ENCODE peak calls at places on chromosomes 6 and 20, in nine cellular contexts. U, L, F, V, E, Z, K, C and N are unnamed samples. For H3K9me3 and H3K27me3, the result is how much of the 10 kb centered on the place peaks cover.

GRCh38 chr20:6134592-6134991 is 11.8 kb upstream of the FERMT1 start:
- DNase-seq in U (no peak), L (no peak), F (no peak), V (no peak), E (no peak), Z (no peak), K (no peak), C (no peak), N (no peak)

GRCh38 chr6:127180421-127180820 is 62.0 kb downstream of the RSPO3 start:
- DNase-seq in U (no peak), L (no peak), F (no peak), V (no peak), E (no peak), Z (no peak), K (no peak), C (no peak), N (no peak)

GRCh38 chr6:165655191-165655590 is 7.8 kb downstream of the PDE10A start:
- DNase-seq in U (no peak), L (no peak), F (no peak), V (no peak), E (no peak), Z (no peak), K (no peak), C (no peak), N (no peak)

GRCh38 chr6:43982084-43982625 is 145.1 kb downstream of the MRPL14 start:
- DNase-seq in U (no peak), L (no peak), F (no peak), V (no peak), E (no peak), Z (no peak), K (no peak), C (no peak), N (peak)

GRCh38 chr6:42616716-42617115 is 52.9 kb downstream of the UBR2 start:
- DNase-seq in U (no peak), L (no peak), F (no peak), V (no peak), E (no peak), Z (peak), K (no peak), C (no peak), N (no peak)

GRCh38 chr6:157198425-157199279 is 124.7 kb downstream of the TMEM242 start:
- DNase-seq in U (peak), L (no peak), F (peak), V (no peak), E (peak), Z (peak), K (no peak), C (no peak), N (peak)

GRCh38 chr6:124334359-124334758 is 530.7 kb downstream of the NKAIN2 start:
- DNase-seq in U (no peak), L (no peak), F (no peak), V (no peak), E (no peak), Z (no peak), K (no peak), C (no peak), N (no peak)

GRCh38 chr20:32067234-32067821 is 15.3 kb downstream of the HCK start:
- DNase-seq in U (peak), L (no peak), F (no peak), V (no peak), E (no peak), Z (peak), K (no peak), C (no peak), N (no peak)

GRCh38 chr6:17343215-17343614 is 50.2 kb upstream of the CAP2 start:
- DNase-seq in U (no peak), L (no peak), F (no peak), V (no peak), E (no peak), Z (no peak), K (no peak), C (no peak), N (no peak)

GRCh38 chr6:75206338-75207210 is 721 bp upstream of the COL12A1 start:
- DNase-seq in U (no peak), L (peak), F (no peak), V (no peak), E (no peak), Z (no peak), K (no peak), C (no peak), N (no peak)

GRCh38 chr6:43113431-43114260 is 37.5 kb downstream of the PTK7 start:
- DNase-seq in U (no peak), L (no peak), F (no peak), V (no peak), E (no peak), Z (no peak), K (no peak), C (no peak), N (no peak)

GRCh38 chr20:59428441-59429205 is 128.2 kb downstream of the EDN3 start:
- DNase-seq in U (no peak), L (no peak), F (no peak), V (peak), E (no peak), Z (no peak), K (no peak), C (no peak), N (no peak)

GRCh38 chr6:52517502-52518278 is 59.2 kb downstream of the TRAM2 start:
- DNase-seq in U (peak), L (peak), F (peak), V (peak), E (peak), Z (peak), K (no peak), C (no peak), N (peak)

GRCh38 chr6:63683071-63683603 is 47.5 kb downstream of the PHF3 start:
- DNase-seq in U (no peak), L (no peak), F (no peak), V (no peak), E (no peak), Z (no peak), K (no peak), C (no peak), N (no peak)

GRCh38 chr20:36217226-36217625 is 19.1 kb upstream of the AAR2 start:
- DNase-seq in U (peak), L (no peak), F (no peak), V (peak), E (no peak), Z (no peak), K (no peak), C (no peak), N (no peak)

GRCh38 chr20:3135507-3136070 is 24.1 kb downstream of the FASTKD5 start:
- DNase-seq in U (peak), L (no peak), F (no peak), V (no peak), E (no peak), Z (peak), K (no peak), C (no peak), N (no peak)

GRCh38 chr20:51533291-51534172 is 9.0 kb downstream of the NFATC2 start:
- DNase-seq in U (peak), L (no peak), F (no peak), V (peak), E (no peak), Z (peak), K (no peak), C (no peak), N (no peak)

GRCh38 chr6:3744211-3744900 is 7.2 kb downstream of the PXDC1 start:
- DNase-seq in U (no peak), L (peak), F (no peak), V (no peak), E (peak), Z (no peak), K (no peak), C (no peak), N (peak)

GRCh38 chr6:4804095-4804494 is 27.9 kb downstream of the CDYL start:
- DNase-seq in U (peak), L (no peak), F (no peak), V (no peak), E (no peak), Z (peak), K (no peak), C (no peak), N (no peak)

GRCh38 chr6:14501914-14502313 is 384.3 kb downstream of the CD83 start:
- DNase-seq in U (peak), L (no peak), F (no peak), V (no peak), E (no peak), Z (peak), K (no peak), C (no peak), N (no peak)

GRCh38 chr20:56249244-56249955 is 868 bp downstream of the MC3R start:
- DNase-seq in U (peak), L (no peak), F (peak), V (peak), E (no peak), Z (no peak), K (no peak), C (no peak), N (no peak)

GRCh38 chr20:60589624-60590023 is 631.4 kb downstream of the CDH26 start:
- DNase-seq in U (peak), L (no peak), F (no peak), V (no peak), E (no peak), Z (peak), K (no peak), C (no peak), N (no peak)

GRCh38 chr6:2523061-2523460 is 227.7 kb downstream of the MYLK4 start:
- DNase-seq in U (no peak), L (no peak), F (no peak), V (no peak), E (no peak), Z (no peak), K (no peak), C (no peak), N (no peak)

GRCh38 chr20:17570347-17571152 is 675 bp downstream of the DSTN start:
- DNase-seq in U (peak), L (peak), F (peak), V (peak), E (peak), Z (peak), K (no peak), C (no peak), N (peak)

GRCh38 chr6:16420715-16421461 is 182.5 kb downstream of the GMPR start:
- DNase-seq in U (peak), L (no peak), F (no peak), V (no peak), E (no peak), Z (peak), K (peak), C (no peak), N (no peak)

GRCh38 chr6:54579011-54579410 is 267.6 kb upstream of the FAM83B start:
- DNase-seq in U (no peak), L (no peak), F (no peak), V (no peak), E (no peak), Z (no peak), K (no peak), C (no peak), N (no peak)

GRCh38 chr6:138593100-138593877 is 94.0 kb upstream of the NHSL1 start:
- DNase-seq in U (peak), L (peak), F (no peak), V (peak), E (no peak), Z (peak), K (no peak), C (peak), N (peak)

GRCh38 chr6:154796484-154796883 is 63.3 kb downstream of the SCAF8 start:
- DNase-seq in U (no peak), L (no peak), F (no peak), V (no peak), E (no peak), Z (no peak), K (no peak), C (no peak), N (no peak)

GRCh38 chr6:83976037-83976755 is 57.4 kb upstream of the MRAP2 start:
- DNase-seq in U (no peak), L (peak), F (no peak), V (no peak), E (no peak), Z (no peak), K (no peak), C (no peak), N (no peak)

GRCh38 chr20:5463007-5463686 is 146.4 kb upstream of the PROKR2 start:
- DNase-seq in U (no peak), L (no peak), F (no peak), V (no peak), E (no peak), Z (no peak), K (no peak), C (no peak), N (no peak)

GRCh38 chr6:43432009-43432945 is 4.9 kb downstream of the ABCC10 start:
- DNase-seq in U (no peak), L (no peak), F (no peak), V (no peak), E (no peak), Z (no peak), K (no peak), C (no peak), N (no peak)

DNA sequence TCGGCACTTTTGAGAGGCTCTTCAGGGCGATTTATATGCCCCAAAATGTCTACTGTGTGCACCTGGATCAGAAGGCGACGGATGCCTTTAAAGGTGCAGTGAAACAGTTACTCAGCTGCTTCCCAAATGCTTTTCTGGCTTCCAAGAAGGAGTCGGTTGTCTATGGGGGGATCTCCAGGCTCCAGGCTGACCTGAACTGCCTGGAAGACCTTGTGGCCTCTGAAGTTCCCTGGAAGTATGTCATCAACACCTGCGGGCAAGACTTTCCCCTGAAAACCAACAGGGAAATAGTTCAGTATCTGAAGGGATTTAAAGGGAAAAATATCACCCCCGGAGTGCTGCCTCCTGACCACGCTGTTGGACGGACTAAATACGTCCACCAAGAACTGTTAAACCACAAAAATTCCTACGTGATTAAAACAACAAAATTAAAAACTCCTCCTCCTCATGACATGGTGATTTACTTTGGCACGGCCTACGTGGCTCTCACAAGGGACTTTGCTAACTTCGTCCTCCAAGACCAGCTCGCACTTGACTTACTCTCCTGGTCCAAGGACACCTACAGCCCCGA is 8.2 kb downstream of the GCNT2 start:
- DNase-seq in U (peak), L (no peak), F (no peak), V (no peak), E (peak), Z (no peak), K (no peak), C (no peak), N (no peak)
- H3K27ac ChIP-seq in U (peak), L (peak), F (peak), V (no peak), E (peak), Z (no peak), K (no peak), C (peak), N (no peak)

DNA sequence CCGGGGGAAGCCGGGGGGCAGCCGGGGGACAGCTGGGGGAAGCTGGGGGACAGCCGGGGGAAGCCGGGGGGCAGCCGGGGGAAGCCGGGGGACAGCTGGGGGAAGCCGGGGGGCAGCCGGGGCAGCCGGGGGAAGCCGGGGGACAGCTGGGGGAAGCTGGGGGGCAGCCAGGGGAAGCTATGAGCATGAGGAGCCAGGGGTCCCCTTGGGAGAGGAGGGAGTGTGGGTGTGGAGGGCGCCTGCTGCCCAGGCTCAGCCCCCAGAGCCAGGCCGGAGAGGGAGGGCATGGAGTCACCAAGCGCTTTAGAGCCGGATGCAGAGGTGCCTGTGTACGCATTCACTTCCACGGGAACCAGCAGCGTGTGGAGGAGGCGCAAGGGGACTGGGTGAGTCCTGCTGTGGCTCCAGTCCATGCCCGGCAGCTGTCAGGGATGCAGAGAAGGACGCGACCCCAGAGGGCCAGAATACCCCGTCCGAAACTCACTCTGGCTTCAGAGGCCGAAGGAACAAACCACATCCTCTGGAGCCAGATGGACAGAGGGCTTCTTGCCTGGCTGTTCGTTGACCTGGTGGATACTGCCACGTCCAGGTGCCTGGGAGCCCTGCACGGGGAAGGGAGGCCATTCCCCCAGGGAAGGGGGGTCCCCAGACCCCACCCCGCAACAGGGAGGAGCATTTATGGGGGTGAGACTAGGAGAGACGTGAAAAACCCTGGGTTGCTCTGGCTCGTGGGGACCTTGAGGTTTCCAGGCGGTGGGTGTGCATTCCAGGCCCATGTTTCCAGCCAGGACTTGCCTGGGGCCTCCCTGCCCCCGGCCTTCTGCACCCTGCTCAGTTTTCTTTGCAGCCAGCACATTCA is 26.5 kb upstream of the DACT2 start:
- DNase-seq in U (no peak), L (no peak), F (no peak), V (no peak), E (no peak), Z (no peak), K (no peak), C (no peak), N (no peak)
- H3K9me3 ChIP-seq in U (under half), L (under half), F (under half), V (under half), E (under half), Z (half or more), K (under half), C (under half), N (under half)

GRCh38 chr6:41370488-41371111 is 35.2 kb downstream of the NCR2 start:
- DNase-seq in U (peak), L (no peak), F (no peak), V (no peak), E (no peak), Z (no peak), K (no peak), C (no peak), N (no peak)
- H3K27me3 ChIP-seq in U (half or more), L (half or more), F (half or more), V (under half), E (under half), Z (half or more), K (half or more), C (under half), N (half or more)

GRCh38 chr6:56366112-56366852 is 118.9 kb upstream of the COL21A1 start:
- DNase-seq in U (no peak), L (no peak), F (no peak), V (no peak), E (no peak), Z (no peak), K (no peak), C (no peak), N (no peak)

GRCh38 chr6:56363796-56364195 is 116.4 kb upstream of the COL21A1 start:
- DNase-seq in U (no peak), L (peak), F (no peak), V (no peak), E (no peak), Z (no peak), K (no peak), C (no peak), N (no peak)

GRCh38 chr6:56368484-56368883 is 121.1 kb upstream of the COL21A1 start:
- DNase-seq in U (no peak), L (peak), F (no peak), V (no peak), E (no peak), Z (no peak), K (no peak), C (no peak), N (no peak)

GRCh38 chr6:56361812-56362211 is 114.4 kb upstream of the COL21A1 start:
- DNase-seq in U (peak), L (peak), F (no peak), V (no peak), E (no peak), Z (no peak), K (no peak), C (no peak), N (no peak)

DNA sequence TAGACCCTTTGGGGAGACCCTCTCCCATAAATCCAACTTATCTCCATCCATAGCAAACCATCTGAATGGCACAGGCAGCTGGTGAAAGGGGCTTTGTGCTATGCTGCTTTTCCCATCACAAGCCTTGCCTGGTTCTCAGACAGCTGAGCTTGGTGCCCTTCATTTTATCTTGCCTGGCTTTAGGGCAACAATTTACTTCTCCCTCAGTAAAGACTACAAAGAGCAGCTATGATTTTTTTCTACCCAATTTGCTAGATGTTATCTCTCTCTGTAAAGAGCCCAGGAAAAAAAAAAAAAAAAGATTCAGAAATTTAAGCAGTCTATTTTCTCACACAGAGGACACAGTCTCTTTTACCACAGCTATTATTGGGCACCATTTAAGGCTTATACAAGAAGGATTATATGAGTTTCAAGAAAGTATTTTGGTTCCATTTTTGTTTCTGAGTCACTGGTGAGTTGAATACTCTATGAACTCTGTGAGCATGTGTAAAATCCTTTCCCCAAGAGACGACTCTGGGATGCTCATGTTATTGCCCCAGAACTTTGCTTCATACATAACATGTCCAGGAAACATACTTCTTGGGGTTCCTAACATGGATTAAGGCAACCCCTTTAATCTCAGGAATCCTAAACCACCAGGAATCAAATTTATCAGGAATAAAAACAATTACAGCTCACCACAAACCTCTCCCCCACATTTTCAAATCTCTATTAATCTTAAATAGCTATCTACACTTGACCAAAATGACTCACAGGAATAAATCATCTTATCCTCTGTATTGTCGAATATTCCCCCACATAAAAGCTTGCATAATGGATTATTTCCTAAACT is 117.3 kb upstream of the COL21A1 start:
- DNase-seq in U (peak), L (peak), F (no peak), V (no peak), E (no peak), Z (peak), K (no peak), C (no peak), N (no peak)
- H3K27ac ChIP-seq in U (peak), L (peak), F (no peak), V (no peak), E (no peak), Z (no peak), K (no peak), C (no peak), N (peak)

GRCh38 chr20:29472606-29473005 is 1784.9 kb upstream of the DEFB115 start:
- DNase-seq in U (no peak), L (no peak), F (no peak), V (no peak), E (no peak), Z (no peak), K (no peak), C (no peak), N (no peak)
- H3K9me3 ChIP-seq in U (under half), L (under half), F (under half), V (under half), E (under half), Z (under half), K (under half), C (under half), N (under half)